ENCODE peak calls at places on chromosomes 5 and 9, in ten cellular contexts. S is stomach, A is A549, Z is sigmoid colon, F is ovary, K is left ventricle myocardium inferior, G is right atrium auricular region, M is upper lobe of right lung, I is endothelial cell of umbilical vein, N is MM.1S. E is an unnamed sample.

GRCh38 chr9:136190656-136191548 is 14.0 kb downstream of the LHX3 start:
- DNase-seq in S (no peak), A (no peak), Z (no peak), F (no peak), K (no peak), G (no peak), M (no peak), I (no peak), N (no peak), E (no peak)

GRCh38 chr9:127543973-127544533 is 68.0 kb upstream of the STXBP1 start:
- DNase-seq in S (no peak), A (no peak), Z (no peak), F (no peak), K (no peak), G (no peak), M (no peak), I (no peak), N (no peak), E (no peak)

GRCh38 chr5:19531374-19531952 is 456.5 kb downstream of the CDH18 start:
- DNase-seq in S (no peak), A (no peak), Z (no peak), F (no peak), K (no peak), G (no peak), M (no peak), I (no peak), N (peak; percentile 23), E (no peak)

GRCh38 chr9:105150991-105151685 is 93.3 kb upstream of the SLC44A1 start:
- DNase-seq in S (no peak), A (peak; percentile 23), Z (no peak), F (no peak), K (no peak), G (no peak), M (no peak), I (no peak), N (no peak), E (no peak)

GRCh38 chr5:147957906-147958305 is 51.6 kb upstream of the C5orf46 start:
- DNase-seq in S (no peak), A (no peak), Z (no peak), F (no peak), K (no peak), G (no peak), M (no peak), I (no peak), N (no peak), E (no peak)

GRCh38 chr5:107696071-107696470 is 25.3 kb upstream of the EFNA5 start:
- DNase-seq in S (no peak), A (no peak), Z (no peak), F (no peak), K (no peak), G (no peak), M (no peak), I (no peak), N (no peak), E (no peak)

GRCh38 chr5:138439537-138440225 is 824 bp downstream of the REEP2 start:
- DNase-seq in S (no peak), A (no peak), Z (no peak), F (peak; percentile 40), K (no peak), G (no peak), M (peak; percentile 61), I (no peak), N (no peak), E (no peak)

GRCh38 chr5:68344447-68345111 is 129.0 kb downstream of the PIK3R1 start:
- DNase-seq in S (no peak), A (peak; percentile 44), Z (no peak), F (no peak), K (no peak), G (no peak), M (no peak), I (peak; percentile 24), N (peak; percentile 70), E (peak; percentile 54)

GRCh38 chr9:130607640-130608420 is 28.5 kb downstream of the FUBP3 start:
- DNase-seq in S (no peak), A (no peak), Z (no peak), F (no peak), K (no peak), G (no peak), M (no peak), I (no peak), N (no peak), E (peak; percentile 42)

GRCh38 chr5:57174850-57175525 is 1.1 kb downstream of the GPBP1 start:
- DNase-seq in S (no peak), A (no peak), Z (no peak), F (no peak), K (no peak), G (no peak), M (no peak), I (peak; percentile 41), N (peak; percentile 21), E (no peak)

GRCh38 chr9:121652037-121652837 is 803 bp downstream of the DAB2IP start:
- DNase-seq in S (peak; percentile 67), A (no peak), Z (no peak), F (peak; percentile 60), K (peak; percentile 54), G (no peak), M (no peak), I (peak; percentile 47), N (no peak), E (no peak)

GRCh38 chr9:101791938-101792337 is 53.5 kb upstream of the GRIN3A start:
- DNase-seq in S (no peak), A (peak; percentile 56), Z (no peak), F (no peak), K (no peak), G (no peak), M (no peak), I (no peak), N (peak; percentile 37), E (no peak)

GRCh38 chr9:77512876-77513275 is 135.2 kb downstream of the GNA14 start:
- DNase-seq in S (no peak), A (peak; percentile 57), Z (no peak), F (no peak), K (peak; percentile 27), G (no peak), M (no peak), I (peak; percentile 48), N (no peak), E (no peak)

GRCh38 chr9:103942652-103943051 is 151.5 kb upstream of the SMC2 start:
- DNase-seq in S (no peak), A (no peak), Z (no peak), F (no peak), K (no peak), G (no peak), M (no peak), I (no peak), N (no peak), E (no peak)

GRCh38 chr9:85522459-85523092 is 219.2 kb downstream of the AGTPBP1 start:
- DNase-seq in S (no peak), A (peak; percentile 44), Z (no peak), F (peak; percentile 27), K (peak; percentile 56), G (no peak), M (peak; percentile 76), I (peak; percentile 26), N (no peak), E (no peak)

GRCh38 chr5:86917117-86917579 is 299.4 kb downstream of the COX7C start:
- DNase-seq in S (no peak), A (peak; percentile 4), Z (no peak), F (no peak), K (no peak), G (no peak), M (no peak), I (peak; percentile 26), N (peak; percentile 37), E (no peak)

GRCh38 chr5:37039824-37040223 is 163.3 kb downstream of the NIPBL start:
- DNase-seq in S (no peak), A (no peak), Z (no peak), F (no peak), K (no peak), G (no peak), M (no peak), I (no peak), N (no peak), E (no peak)

GRCh38 chr5:153863941-153864340 is 174.8 kb downstream of the FAM114A2 start:
- DNase-seq in S (no peak), A (no peak), Z (no peak), F (no peak), K (no peak), G (no peak), M (no peak), I (no peak), N (no peak), E (no peak)

GRCh38 chr5:123785160-123786001 is 273.4 kb downstream of the CSNK1G3 start:
- DNase-seq in S (no peak), A (no peak), Z (no peak), F (peak; percentile 12), K (no peak), G (no peak), M (no peak), I (peak; percentile 54), N (no peak), E (peak; percentile 14)
- H3K4me3 ChIP-seq in S (no peak overlapping the region), A (no peak overlapping the region), Z (no peak overlapping the region), F (no peak overlapping the region), K (no peak overlapping the region), G (no peak overlapping the region), M (no peak overlapping the region), I (no peak overlapping the region), N (no peak overlapping the region), E (no peak overlapping the region)

DNA sequence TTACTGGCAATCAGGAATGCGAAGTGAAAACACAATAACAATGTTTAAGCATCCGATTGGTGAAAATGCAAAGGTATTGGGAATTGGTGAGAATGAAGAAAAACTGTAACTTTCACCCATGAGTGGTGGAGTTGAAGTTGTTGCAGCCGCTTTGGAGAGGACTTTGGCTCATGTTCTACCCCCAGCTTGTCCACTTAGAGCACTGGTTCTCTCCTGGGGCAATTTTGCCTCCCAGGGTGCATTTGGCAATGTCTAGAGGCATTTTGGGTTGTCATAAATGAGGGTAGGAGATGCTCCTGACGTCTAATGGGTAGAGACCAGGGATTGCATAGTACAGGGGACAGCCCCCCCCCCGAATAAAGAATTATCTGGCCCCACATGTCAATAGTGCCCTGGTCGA is 46.2 kb downstream of the ANKRD33B start:
- DNase-seq in S (no peak), A (no peak), Z (no peak), F (no peak), K (no peak), G (no peak), M (no peak), I (no peak), N (no peak), E (no peak)
- H3K27ac ChIP-seq in S (no peak overlapping the region), A (no peak overlapping the region), Z (no peak overlapping the region), F (no peak overlapping the region), K (no peak overlapping the region), G (no peak overlapping the region), M (no peak overlapping the region), I (no peak overlapping the region), N (no peak overlapping the region), E (no peak overlapping the region)

DNA sequence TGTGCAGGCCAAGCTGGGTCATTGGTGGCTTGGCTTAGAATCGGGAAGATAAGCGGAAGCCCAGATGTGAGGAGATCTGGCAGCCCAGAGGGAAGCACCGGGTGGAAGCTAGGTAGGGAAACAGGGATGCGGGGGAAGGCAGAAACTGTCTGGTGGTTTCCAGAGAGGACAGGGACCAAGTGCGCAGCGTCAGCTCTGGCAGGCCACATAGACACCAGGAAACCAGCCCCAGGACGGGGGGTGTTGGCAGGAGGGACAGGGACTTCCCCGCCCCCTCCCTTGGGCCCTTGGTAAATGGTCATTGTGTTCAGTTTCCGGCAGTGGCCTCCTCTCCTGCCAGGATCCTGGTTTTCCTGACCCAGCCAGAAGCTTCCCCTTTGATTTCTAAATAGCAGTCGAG is 2.0 kb downstream of the RALGDS start:
- DNase-seq in S (no peak), A (no peak), Z (peak; percentile 84), F (no peak), K (peak; percentile 55), G (no peak), M (no peak), I (peak; percentile 46), N (no peak), E (peak; percentile 85)
- TF ChIP-seq CTCF in S (no peak), A (no peak), Z (no peak), F (no peak), K (no peak), G (no peak), M (no peak), I (no peak), N (no peak), E (no peak)

GRCh38 chr5:177431317-177432142 is 5.1 kb downstream of the GRK6 start:
- DNase-seq in S (peak; percentile 55), A (no peak), Z (peak; percentile 66), F (peak; percentile 24), K (peak; percentile 36), G (no peak), M (peak; percentile 76), I (no peak), N (peak; percentile 94), E (no peak)
- H3K4me3 ChIP-seq in S (no peak overlapping the region), A (no peak overlapping the region), Z (no peak overlapping the region), F (no peak overlapping the region), K (no peak overlapping the region), G (no peak overlapping the region), M (no peak overlapping the region), I (no peak overlapping the region), N (peak overlapping the region; percentile 39), E (no peak overlapping the region)

E was measured in dorsolateral prefrontal cortex.